ENCODE peak calls at places on chromosomes 12 and 14, in five cellular contexts. One of them, this sample, is unnamed.

GRCh38 chr14:22272408-22272807 is 316.6 kb downstream of the DAD1 start:
- DNase-seq in A549: no peak
- DNase-seq in IMR-90: no peak
- DNase-seq in HepG2: no peak
- DNase-seq in H1: no peak
- DNase-seq in this sample: no peak

GRCh38 chr14:100842799-100843198 is 16.9 kb downstream of the MEG3 start:
- DNase-seq in IMR-90: peak; percentile 95
- DNase-seq in HepG2: no peak
- DNase-seq in A549: no peak
- DNase-seq in H1: no peak
- DNase-seq in this sample: no peak

GRCh38 chr14:68969278-68969677 is 9.8 kb downstream of the ACTN1 start:
- DNase-seq in HepG2: no peak
- DNase-seq in H1: no peak
- DNase-seq in IMR-90: no peak
- DNase-seq in A549: no peak
- DNase-seq in this sample: no peak

GRCh38 chr14:22296722-22297121 is 292.3 kb downstream of the DAD1 start:
- DNase-seq in A549: peak; percentile 53
- DNase-seq in H1: no peak
- DNase-seq in HepG2: peak; percentile 76
- DNase-seq in IMR-90: peak; percentile 90
- DNase-seq in this sample: no peak

GRCh38 chr14:70919774-70920173 is 12.5 kb downstream of the PCNX1 start:
- DNase-seq in IMR-90: peak; percentile 37
- DNase-seq in HepG2: no peak
- DNase-seq in A549: no peak
- DNase-seq in H1: no peak
- DNase-seq in this sample: no peak

GRCh38 chr12:9099552-9100190 is 16.0 kb downstream of the A2M start:
- DNase-seq in H1: no peak
- DNase-seq in A549: no peak
- DNase-seq in HepG2: no peak
- DNase-seq in IMR-90: no peak
- DNase-seq in this sample: no peak

GRCh38 chr12:87690236-87690810 is 338.9 kb downstream of the C12orf50 start:
- DNase-seq in IMR-90: peak; percentile 19
- DNase-seq in A549: no peak
- DNase-seq in HepG2: no peak
- DNase-seq in H1: no peak
- DNase-seq in this sample: no peak

GRCh38 chr14:92867246-92867925 is 55.6 kb upstream of the CHGA start:
- DNase-seq in A549: no peak
- DNase-seq in H1: no peak
- DNase-seq in IMR-90: no peak
- DNase-seq in HepG2: no peak
- DNase-seq in this sample: no peak

GRCh38 chr12:49537231-49537708 is 1.6 kb upstream of the KCNH3 start:
- DNase-seq in H1: no peak
- DNase-seq in IMR-90: no peak
- DNase-seq in A549: no peak
- DNase-seq in HepG2: no peak
- DNase-seq in this sample: no peak

GRCh38 chr14:76918751-76919421 is 92.7 kb downstream of the LRRC74A start:
- DNase-seq in HepG2: peak; percentile 24
- DNase-seq in H1: no peak
- DNase-seq in A549: peak; percentile 96
- DNase-seq in IMR-90: peak; percentile 99
- DNase-seq in this sample: peak; percentile 80

GRCh38 chr14:91323671-91324605 is 79.4 kb upstream of the GPR68 start:
- DNase-seq in A549: peak; percentile 67
- DNase-seq in H1: peak; percentile 47
- DNase-seq in HepG2: peak; percentile 45
- DNase-seq in IMR-90: peak; percentile 46
- DNase-seq in this sample: peak; percentile 69

GRCh38 chr14:76715102-76715926 is 46.0 kb upstream of the VASH1 start:
- DNase-seq in HepG2: no peak
- DNase-seq in H1: no peak
- DNase-seq in A549: no peak
- DNase-seq in IMR-90: no peak
- DNase-seq in this sample: peak; percentile 49

GRCh38 chr12:23950775-23951391 is 1.4 kb upstream of the SOX5 start:
- DNase-seq in IMR-90: peak; percentile 17
- DNase-seq in H1: no peak
- DNase-seq in A549: no peak
- DNase-seq in HepG2: peak; percentile 66
- DNase-seq in this sample: no peak
- TF ChIP-seq MAFK in IMR-90: no peak
- TF ChIP-seq MAFK in H1: no peak
- TF ChIP-seq MAFK in A549: no peak
- TF ChIP-seq MAFK in HepG2: no peak
- TF ChIP-seq MAFK in this sample: no peak

GRCh38 chr12:104048162-104048561 is 1.8 kb downstream of the GLT8D2 start:
- DNase-seq in A549: no peak
- DNase-seq in IMR-90: no peak
- DNase-seq in H1: no peak
- DNase-seq in HepG2: no peak
- DNase-seq in this sample: no peak

GRCh38 chr12:104042580-104042979 is 7.4 kb downstream of the GLT8D2 start:
- DNase-seq in H1: no peak
- DNase-seq in A549: no peak
- DNase-seq in IMR-90: no peak
- DNase-seq in HepG2: no peak
- DNase-seq in this sample: no peak

GRCh38 chr12:104049278-104050257 is at the start of gene GLT8D2:
- DNase-seq in A549: no peak
- DNase-seq in HepG2: no peak
- DNase-seq in IMR-90: peak; percentile 86
- DNase-seq in H1: no peak
- DNase-seq in this sample: no peak

GRCh38 chr12:104046306-104046705 is 3.7 kb downstream of the GLT8D2 start:
- DNase-seq in H1: no peak
- DNase-seq in HepG2: no peak
- DNase-seq in IMR-90: no peak
- DNase-seq in A549: no peak
- DNase-seq in this sample: no peak

DNA sequence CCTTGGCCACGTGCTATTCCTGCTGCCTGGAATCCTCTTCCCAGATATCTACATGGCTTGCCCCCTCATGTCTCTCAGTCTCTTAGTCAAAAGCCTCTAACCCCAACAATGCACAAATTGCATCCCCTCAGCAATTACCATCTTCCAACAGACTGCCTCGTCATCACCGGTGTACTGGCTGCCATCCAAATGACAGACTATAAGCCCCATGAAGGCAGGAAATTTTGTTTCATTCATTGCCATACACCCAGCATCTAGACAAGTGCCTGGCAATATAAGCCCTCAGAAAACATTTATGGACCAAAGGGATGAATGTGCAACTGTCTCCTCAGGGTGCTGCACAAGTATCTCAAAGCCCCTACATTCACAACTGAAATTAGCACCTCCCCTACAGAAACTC is 5.8 kb downstream of the GLT8D2 start:
- DNase-seq in HepG2: no peak
- DNase-seq in IMR-90: no peak
- DNase-seq in A549: no peak
- DNase-seq in H1: no peak
- DNase-seq in this sample: no peak
- TF ChIP-seq MAFK in HepG2: no peak
- TF ChIP-seq MAFK in IMR-90: no peak
- TF ChIP-seq MAFK in A549: no peak
- TF ChIP-seq MAFK in H1: no peak
- TF ChIP-seq MAFK in this sample: no peak

DNA sequence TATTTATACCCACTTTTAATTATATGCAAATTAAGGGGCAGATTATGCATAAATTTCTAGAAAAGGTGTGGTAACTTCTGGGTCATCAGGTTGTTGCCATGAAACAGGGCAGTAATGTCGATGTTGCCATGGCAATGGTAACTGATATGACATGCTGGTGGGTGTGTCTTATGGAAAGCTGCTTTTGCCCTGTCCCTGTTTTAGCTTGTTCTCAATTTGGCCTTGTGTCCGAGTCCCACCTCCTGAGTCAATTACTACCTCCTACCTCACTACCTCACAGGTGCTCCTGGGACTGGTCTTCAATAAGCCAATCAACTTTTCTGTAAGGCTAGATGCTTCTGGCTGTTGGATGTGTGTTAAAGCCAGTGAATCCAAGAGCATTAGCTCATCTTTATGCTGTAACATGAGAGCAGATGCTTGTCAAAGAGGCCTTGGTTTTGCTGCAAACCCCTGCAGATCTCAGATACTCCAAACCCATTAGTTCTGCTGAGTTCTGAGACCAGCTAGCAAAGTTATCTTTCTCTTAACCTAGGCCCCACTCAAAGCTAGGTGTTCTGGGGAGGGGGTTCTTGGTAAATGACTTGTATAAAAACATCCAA is 61.2 kb downstream of the PPM1A start:
- DNase-seq in HepG2: no peak
- DNase-seq in IMR-90: peak; percentile 31
- DNase-seq in A549: no peak
- DNase-seq in H1: no peak
- DNase-seq in this sample: no peak
- TF ChIP-seq MAFK in HepG2: no peak
- TF ChIP-seq MAFK in IMR-90: no peak
- TF ChIP-seq MAFK in A549: no peak
- TF ChIP-seq MAFK in H1: no peak
- TF ChIP-seq MAFK in this sample: no peak

DNA sequence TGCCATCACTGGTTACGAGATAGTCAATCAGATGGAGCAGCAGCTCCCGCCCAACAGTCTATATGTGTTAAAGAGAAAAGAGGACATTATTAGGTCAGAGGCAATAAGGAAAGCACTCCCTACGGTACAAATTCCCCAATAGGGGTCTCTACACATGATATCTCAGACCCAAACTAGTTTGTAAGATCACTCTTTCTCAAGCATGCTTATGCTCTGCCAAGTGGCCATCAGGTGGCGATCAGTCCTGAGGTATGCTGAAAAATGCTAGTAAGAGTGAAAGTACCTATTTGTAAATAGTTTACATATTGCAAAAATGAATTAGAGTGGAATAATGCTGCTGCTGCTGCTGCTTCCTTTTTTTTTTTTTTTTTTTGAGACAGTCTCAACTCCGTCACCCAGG is 61.1 kb downstream of the CPM start:
- DNase-seq in A549: peak; percentile 47
- DNase-seq in IMR-90: peak; percentile 28
- DNase-seq in H1: no peak
- DNase-seq in HepG2: peak; percentile 23
- DNase-seq in this sample: peak; percentile 12
- TF ChIP-seq MAFK in A549: no peak
- TF ChIP-seq MAFK in IMR-90: no peak
- TF ChIP-seq MAFK in H1: no peak
- TF ChIP-seq MAFK in HepG2: no peak
- TF ChIP-seq MAFK in this sample: no peak

GRCh38 chr12:112964067-112964670 is 14.2 kb upstream of the OAS2 start:
- DNase-seq in IMR-90: no peak
- DNase-seq in A549: no peak
- DNase-seq in H1: no peak
- DNase-seq in HepG2: no peak
- DNase-seq in this sample: no peak

GRCh38 chr12:112962561-112962960 is 15.8 kb upstream of the OAS2 start:
- DNase-seq in A549: no peak
- DNase-seq in IMR-90: no peak
- DNase-seq in H1: no peak
- DNase-seq in HepG2: no peak
- DNase-seq in this sample: no peak

GRCh38 chr12:112964915-112965314 is 13.4 kb upstream of the OAS2 start:
- DNase-seq in H1: no peak
- DNase-seq in IMR-90: no peak
- DNase-seq in HepG2: no peak
- DNase-seq in A549: no peak
- DNase-seq in this sample: no peak

GRCh38 chr12:112961536-112961935 is 16.8 kb upstream of the OAS2 start:
- DNase-seq in H1: no peak
- DNase-seq in HepG2: no peak
- DNase-seq in IMR-90: no peak
- DNase-seq in A549: no peak
- DNase-seq in this sample: no peak

DNA sequence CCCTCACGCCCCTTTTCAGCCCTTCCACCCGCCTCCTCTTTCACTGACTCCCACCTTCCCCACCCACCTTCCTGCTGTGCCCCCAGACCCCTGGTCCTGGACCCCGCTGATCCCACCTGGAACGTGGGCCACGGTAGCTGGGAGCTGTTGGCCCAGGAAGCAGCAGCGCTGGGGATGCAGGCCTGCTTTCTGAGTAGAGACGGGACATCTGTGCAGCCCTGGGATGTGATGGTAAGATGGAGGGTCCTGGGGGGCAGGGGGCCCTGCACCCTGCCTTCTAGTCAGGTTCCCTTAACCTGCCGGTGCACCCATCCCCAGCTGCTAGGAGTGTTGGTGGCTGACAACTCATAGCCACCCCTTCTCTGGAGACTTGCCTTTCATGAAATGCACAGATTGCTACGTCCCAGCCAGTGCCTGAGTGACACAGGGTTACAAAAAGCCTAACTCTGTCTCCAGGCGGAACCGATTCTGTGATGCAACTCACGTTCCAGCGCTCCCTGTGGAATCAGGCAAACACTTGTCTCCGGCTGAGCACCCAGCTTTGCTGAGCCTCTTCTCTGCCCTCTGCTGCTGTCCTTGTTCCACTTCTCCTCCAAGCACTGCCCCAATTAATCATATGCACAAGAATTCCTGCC is 15.0 kb upstream of the OAS2 start:
- DNase-seq in IMR-90: no peak
- DNase-seq in HepG2: no peak
- DNase-seq in A549: no peak
- DNase-seq in H1: no peak
- DNase-seq in this sample: no peak
- TF ChIP-seq MAFK in IMR-90: no peak
- TF ChIP-seq MAFK in HepG2: no peak
- TF ChIP-seq MAFK in A549: no peak
- TF ChIP-seq MAFK in H1: no peak
- TF ChIP-seq MAFK in this sample: no peak

DNA sequence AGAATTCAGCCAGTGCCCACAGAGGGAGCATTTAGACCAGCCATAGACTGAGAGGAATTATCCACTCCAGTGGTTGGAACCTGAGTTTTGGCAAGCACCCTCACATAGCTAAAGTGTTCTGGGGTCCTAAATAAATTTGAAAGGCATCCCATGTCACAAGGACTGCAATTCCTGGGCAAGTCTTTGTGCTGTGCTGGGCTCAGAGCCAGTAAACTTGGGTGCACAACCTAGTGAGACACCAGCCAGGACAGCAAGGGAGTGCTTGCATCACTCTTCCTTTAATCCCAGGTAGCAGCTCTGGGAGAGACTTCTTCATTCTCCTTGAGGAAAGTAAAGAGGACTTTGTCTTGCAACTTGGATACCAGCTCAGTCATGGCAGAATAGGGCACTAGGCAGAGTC is 142.0 kb upstream of the FSCB start:
- DNase-seq in IMR-90: no peak
- DNase-seq in HepG2: no peak
- DNase-seq in H1: no peak
- DNase-seq in A549: no peak
- DNase-seq in this sample: no peak
- TF ChIP-seq MAFK in IMR-90: no peak
- TF ChIP-seq MAFK in HepG2: no peak
- TF ChIP-seq MAFK in H1: no peak
- TF ChIP-seq MAFK in A549: no peak
- TF ChIP-seq MAFK in this sample: no peak